ENCODE peak calls at places on chromosome 18, in four cellular contexts. D is left ventricle myocardium superior, O is Daoy, F is NCI-H345. T is an unnamed sample.

GRCh38 chr18:34224423-34225217 is at the start of gene NOL4:
- DNase-seq in O (peak; percentile 86), F (peak; percentile 97), D (peak; percentile 44), T (peak; percentile 5)

GRCh38 chr18:22170421-22171262 is 1.3 kb downstream of the GATA6 start:
- DNase-seq in F (no peak), D (peak; percentile 77), O (peak; percentile 63), T (peak; percentile 49)

GRCh38 chr18:49344825-49345224 is 115.6 kb downstream of the DYM start:
- DNase-seq in O (no peak), D (no peak), F (no peak), T (no peak)

GRCh38 chr18:35153609-35154273 is 87.1 kb upstream of the ZNF397 start:
- DNase-seq in F (no peak), D (no peak), O (no peak), T (peak; percentile 14)

GRCh38 chr18:3171631-3172030 is 48.1 kb downstream of the MYOM1 start:
- DNase-seq in D (no peak), O (no peak), F (peak; percentile 13), T (no peak)

GRCh38 chr18:51188024-51188701 is 9.3 kb downstream of the MEX3C start:
- DNase-seq in F (no peak), D (no peak), O (no peak), T (no peak)

GRCh38 chr18:2657788-2658458 is 2.4 kb downstream of the SMCHD1 start:
- DNase-seq in O (peak; percentile 11), F (no peak), D (no peak), T (peak; percentile 56)

GRCh38 chr18:54883816-54884604 is 55.7 kb downstream of the RAB27B start:
- DNase-seq in F (no peak), O (no peak), D (no peak), T (peak; percentile 34)

GRCh38 chr18:67131498-67131897 is 385.0 kb downstream of the DSEL start:
- DNase-seq in F (no peak), D (no peak), O (no peak), T (no peak)

GRCh38 chr18:136433-136832 is 21.9 kb upstream of the USP14 start:
- DNase-seq in O (no peak), D (no peak), F (no peak), T (peak; percentile 47)

GRCh38 chr18:32669549-32670165 is 103.2 kb downstream of the KLHL14 start:
- DNase-seq in O (no peak), F (no peak), D (peak; percentile 22), T (no peak)

T was measured in HT1080.